ENCODE peak calls at places on chromosome 19, in six cellular contexts. K is breast epithelium, O is brain microvascular endothelial cell, D is cardiac muscle cell, T is fibroblast of the aortic adventitia, J is GM13976. Q is an unnamed sample.

GRCh38 chr19:50639121-50640112 is at the start of gene SYT3:
- DNase-seq in D (peak), T (peak), J (peak), K (no peak), O (peak), Q (peak)

GRCh38 chr19:39845621-39846175 is 481 bp downstream of the FBL start:
- DNase-seq in T (peak), J (no peak), O (no peak), K (no peak), D (peak), Q (no peak)

GRCh38 chr19:39843919-39844793 is 2.0 kb downstream of the FBL start:
- DNase-seq in T (peak), J (no peak), D (peak), O (peak), K (no peak), Q (peak)

GRCh38 chr19:46241676-46242075 is 12.1 kb downstream of the IGFL1 start:
- DNase-seq in D (no peak), T (no peak), K (no peak), O (no peak), J (no peak), Q (no peak)

GRCh38 chr19:38675611-38676010 is 28.2 kb downstream of the ACTN4 start:
- DNase-seq in K (no peak), D (no peak), T (no peak), O (no peak), J (no peak), Q (peak)

GRCh38 chr19:19873381-19873780 is 7.7 kb downstream of the ZNF253 start:
- DNase-seq in K (no peak), D (no peak), J (no peak), O (no peak), T (no peak), Q (no peak)

GRCh38 chr19:27776524-27776923 is 1436.4 kb downstream of the UQCRFS1 start:
- DNase-seq in O (no peak), K (no peak), D (no peak), J (no peak), T (no peak), Q (no peak)

GRCh38 chr19:17579523-17580244 is 24.2 kb downstream of the COLGALT1 start:
- DNase-seq in D (peak), O (peak), K (no peak), J (peak), T (peak), Q (peak)

GRCh38 chr19:41888926-41889325 is 5.9 kb downstream of the ARHGEF1 start:
- DNase-seq in J (no peak), T (no peak), D (no peak), O (no peak), K (no peak), Q (peak)

GRCh38 chr19:46144756-46145155 is 3.3 kb upstream of the IGFL2 start:
- DNase-seq in K (no peak), J (no peak), D (no peak), O (no peak), T (no peak), Q (no peak)

GRCh38 chr19:30374791-30375650 is 2.8 kb downstream of the ZNF536 start:
- DNase-seq in T (no peak), O (no peak), D (no peak), K (no peak), J (no peak), Q (no peak)

GRCh38 chr19:40356681-40357595 is 8.4 kb downstream of the PLD3 start:
- DNase-seq in O (peak), T (peak), D (no peak), J (no peak), K (no peak), Q (no peak)

GRCh38 chr19:19461671-19462622 is 53.4 kb downstream of the TSSK6 start:
- DNase-seq in O (no peak), D (peak), J (no peak), T (peak), K (no peak), Q (peak)

GRCh38 chr19:16899566-16900075 is 10.8 kb downstream of the F2RL3 start:
- DNase-seq in J (peak), T (peak), D (peak), O (peak), K (no peak), Q (peak)

GRCh38 chr19:34881982-34882381 is 44.7 kb upstream of the ZNF30 start:
- DNase-seq in J (no peak), D (peak), O (no peak), T (no peak), K (no peak), Q (no peak)

GRCh38 chr19:42316223-42317211 is 3.4 kb downstream of the TMEM145 start:
- DNase-seq in T (no peak), O (no peak), J (peak), D (peak), K (no peak), Q (peak)

GRCh38 chr19:40139533-40140287 is 49.0 kb upstream of the ZNF780A start:
- DNase-seq in K (no peak), D (peak), J (peak), T (peak), O (peak), Q (peak)

GRCh38 chr19:57830071-57830602 is at the start of gene ZNF587B:
- DNase-seq in D (peak), K (peak), J (no peak), T (peak), O (peak), Q (peak)

GRCh38 chr19:32489971-32490370 is 84.4 kb downstream of the DPY19L3 start:
- DNase-seq in T (no peak), J (no peak), K (no peak), D (peak), O (no peak), Q (no peak)

GRCh38 chr19:16851031-16851712 is 22.0 kb downstream of the SIN3B start:
- DNase-seq in K (no peak), T (no peak), O (peak), D (no peak), J (no peak), Q (no peak)

GRCh38 chr19:56141416-56141992 is 417 bp downstream of the ZNF444 start:
- DNase-seq in O (no peak), K (no peak), T (no peak), J (peak), D (no peak), Q (peak)

GRCh38 chr19:44807652-44808462 is 1.0 kb upstream of the BCAM start:
- DNase-seq in T (peak), J (peak), O (peak), K (peak), D (peak), Q (no peak)

GRCh38 chr19:32201211-32201610 is 144.2 kb upstream of the ZNF507 start:
- DNase-seq in T (no peak), O (no peak), D (no peak), K (no peak), J (no peak), Q (no peak)

GRCh38 chr19:14116918-14117578 is 514 bp downstream of the PRKACA start:
- DNase-seq in K (no peak), J (no peak), D (no peak), T (no peak), O (no peak), Q (peak)

GRCh38 chr19:48961051-48961649 is 4.0 kb upstream of the FTL start:
- DNase-seq in T (no peak), O (no peak), K (no peak), D (no peak), J (no peak), Q (peak)

GRCh38 chr19:42423462-42424344 is 3.5 kb downstream of the LIPE start:
- DNase-seq in K (peak), J (peak), D (peak), T (peak), O (peak), Q (peak)

GRCh38 chr19:49544154-49544553 is 16.4 kb downstream of the RCN3 start:
- DNase-seq in T (no peak), J (no peak), O (no peak), K (no peak), D (no peak), Q (no peak)

GRCh38 chr19:58355215-58355796 is 2.0 kb upstream of the A1BG start:
- DNase-seq in K (no peak), D (no peak), T (no peak), O (no peak), J (no peak), Q (no peak)

GRCh38 chr19:35710784-35711723 is 6.7 kb downstream of the ZBTB32 start:
- DNase-seq in J (peak), K (no peak), O (no peak), D (no peak), T (no peak), Q (peak)

GRCh38 chr19:30222993-30223865 is 149.0 kb upstream of the ZNF536 start:
- DNase-seq in J (no peak), T (no peak), O (no peak), K (no peak), D (no peak), Q (no peak)

GRCh38 chr19:5339950-5340636 is 519 bp downstream of the PTPRS start:
- DNase-seq in O (no peak), J (peak), K (no peak), D (peak), T (no peak), Q (no peak)

GRCh38 chr19:1107655-1108261 is 4.0 kb downstream of the GPX4 start:
- DNase-seq in J (no peak), D (no peak), K (no peak), O (no peak), T (no peak), Q (no peak)

GRCh38 chr19:1108291-1109031 is 4.7 kb downstream of the GPX4 start:
- DNase-seq in T (no peak), O (no peak), K (no peak), D (no peak), J (no peak), Q (no peak)

GRCh38 chr19:1105217-1105872 is 1.6 kb downstream of the GPX4 start:
- DNase-seq in T (peak), K (no peak), O (no peak), D (peak), J (no peak), Q (no peak)

GRCh38 chr19:1105873-1106840 is 2.4 kb downstream of the GPX4 start:
- DNase-seq in T (no peak), J (no peak), O (no peak), D (no peak), K (no peak), Q (no peak)

DNA sequence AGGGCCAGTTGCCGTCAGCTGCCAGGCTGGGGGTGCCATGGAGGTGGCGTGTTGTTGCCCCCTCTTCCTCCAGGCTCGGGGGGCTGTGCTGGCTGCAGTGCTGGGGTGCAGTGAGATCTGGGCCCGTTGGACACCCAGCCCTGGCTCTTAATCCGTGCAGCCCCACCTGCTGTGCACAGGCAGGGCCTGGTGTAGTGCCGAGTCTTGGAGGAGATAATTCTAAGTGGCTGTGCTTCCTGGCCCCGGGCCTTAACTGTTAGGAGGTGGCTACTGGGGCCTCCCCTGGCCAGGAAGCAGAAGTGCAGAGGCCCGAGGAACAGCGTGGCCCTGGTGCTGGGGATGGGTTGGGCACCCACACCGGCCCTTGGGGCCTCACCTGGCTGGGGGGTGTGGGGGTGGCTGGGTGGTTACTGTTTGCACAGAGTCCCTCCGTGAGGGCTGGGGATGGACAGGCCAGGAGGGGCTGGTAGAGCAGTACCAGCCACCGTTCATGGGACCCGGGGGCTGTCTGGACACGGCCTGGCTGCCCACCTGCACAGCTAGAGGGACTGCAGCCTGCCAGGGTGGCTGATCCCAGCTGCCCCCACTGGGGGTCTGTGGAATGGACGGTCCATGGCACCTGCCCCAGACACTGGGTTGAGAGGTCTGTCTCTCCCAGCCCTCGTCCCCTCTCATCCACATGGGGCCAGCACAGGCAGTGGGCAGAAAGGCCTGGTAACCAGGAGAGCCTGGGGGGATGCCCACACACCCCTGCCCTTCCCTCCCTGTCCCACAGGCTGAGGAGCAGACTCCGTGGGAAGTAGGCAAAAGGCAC is 3.3 kb downstream of the GPX4 start:
- DNase-seq in K (no peak), T (peak), J (no peak), D (peak), O (no peak), Q (no peak)
- TF ChIP-seq CTCF in K (no peak), T (peak), J (peak), D (peak), O (peak), Q (no peak)

DNA sequence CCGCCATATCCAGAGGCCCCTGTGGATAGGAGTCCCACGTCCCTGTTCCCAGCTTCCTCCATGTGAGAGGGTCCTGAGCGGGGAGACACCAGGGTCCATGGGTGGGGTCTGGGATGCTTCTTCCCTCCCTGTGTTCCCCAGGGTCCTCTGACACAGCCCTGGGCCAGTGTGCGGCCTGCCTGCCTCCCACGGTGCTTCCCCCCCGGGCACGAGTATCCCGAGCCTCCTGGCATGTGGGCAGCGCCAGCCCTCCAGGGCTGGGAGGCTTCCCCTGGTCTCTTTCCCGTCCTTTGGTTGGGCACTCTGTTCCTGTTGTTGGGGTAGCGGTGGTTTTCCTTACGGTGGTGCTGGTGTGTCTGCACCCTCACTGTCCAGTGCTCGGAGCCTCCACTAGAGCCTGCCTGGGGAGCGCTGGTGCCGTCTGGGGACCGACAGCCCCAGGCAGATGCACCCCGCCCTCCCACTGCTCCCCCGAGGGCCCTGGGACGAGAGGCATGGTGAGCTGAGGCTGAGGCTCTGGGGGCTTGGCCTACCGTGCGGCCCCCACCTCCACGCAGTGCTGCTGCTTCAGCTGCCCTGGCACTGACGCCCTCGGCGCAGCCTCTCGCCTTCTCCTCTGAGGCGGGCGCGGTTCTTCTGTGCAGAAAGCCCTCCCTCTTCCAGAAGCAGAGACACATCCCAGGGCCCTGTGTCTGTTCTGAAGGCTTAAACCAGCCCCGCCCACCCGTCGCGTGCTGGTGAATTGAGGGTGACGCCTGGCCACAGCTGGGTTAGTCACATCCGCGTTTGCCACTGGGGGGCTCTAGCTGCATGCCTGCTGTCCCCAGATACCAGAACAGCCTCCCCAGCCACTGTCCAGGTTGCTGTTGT is 27.9 kb downstream of the PLEKHJ1 start:
- DNase-seq in O (peak), T (peak), K (no peak), J (peak), D (peak), Q (peak)
- TF ChIP-seq CTCF in O (peak), T (peak), K (no peak), J (peak), D (peak), Q (no peak)

DNA sequence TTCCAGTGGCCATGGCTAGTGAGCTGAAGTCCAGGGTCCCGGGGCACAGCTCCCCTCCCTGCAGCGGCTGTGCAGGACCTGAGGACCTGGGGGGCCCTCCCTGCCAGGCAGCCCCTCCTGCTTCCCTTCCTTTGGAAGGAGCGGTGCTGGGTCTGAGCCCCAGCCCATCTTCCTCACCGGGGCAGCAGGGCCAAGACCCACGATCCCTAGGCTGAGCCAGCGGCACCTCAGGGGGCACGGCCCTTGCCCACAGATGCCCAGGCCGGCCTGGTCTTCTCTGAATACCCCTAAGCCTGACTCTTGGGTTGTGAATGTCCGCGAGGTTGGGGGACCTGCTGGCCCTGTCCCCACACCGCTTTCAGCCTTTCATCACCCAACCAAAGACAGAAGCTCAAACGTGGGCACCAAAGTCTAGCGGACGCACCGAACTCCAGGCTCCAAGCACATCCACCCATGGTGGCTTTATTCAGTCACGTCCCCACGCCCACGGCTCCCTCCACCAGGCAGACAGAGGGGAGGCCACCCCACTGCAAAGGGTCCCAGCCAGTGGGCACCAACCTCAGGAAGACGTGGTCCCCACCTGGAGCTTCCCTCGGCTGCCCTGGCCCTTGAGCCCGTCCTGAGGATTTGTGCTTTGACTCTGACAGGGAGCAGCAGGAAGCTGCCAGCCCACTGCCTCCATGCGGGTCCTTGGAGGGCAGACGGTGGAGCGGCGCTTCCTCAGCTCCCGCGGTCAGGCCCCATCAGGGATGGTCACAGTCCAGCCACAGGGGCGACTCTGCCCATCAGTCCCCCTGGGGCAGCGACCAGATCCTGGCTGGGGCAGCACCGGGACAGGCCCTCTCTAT is 8.3 kb upstream of the MEX3D start:
- DNase-seq in J (no peak), D (no peak), T (no peak), K (no peak), O (no peak), Q (no peak)
- TF ChIP-seq CTCF in J (no peak), D (no peak), T (no peak), K (no peak), O (no peak), Q (no peak)

GRCh38 chr19:1766800-1767352 is 13.6 kb downstream of the ONECUT3 start:
- DNase-seq in J (no peak), T (no peak), O (no peak), D (no peak), K (no peak), Q (peak)

GRCh38 chr19:1765182-1765903 is 12.0 kb downstream of the ONECUT3 start:
- DNase-seq in K (no peak), D (no peak), O (no peak), T (no peak), J (no peak), Q (no peak)

GRCh38 chr19:1767464-1767933 is 14.2 kb downstream of the ONECUT3 start:
- DNase-seq in D (peak), T (no peak), O (no peak), K (no peak), J (peak), Q (peak)

GRCh38 chr19:1764293-1764683 is 11.0 kb downstream of the ONECUT3 start:
- DNase-seq in K (no peak), O (no peak), J (no peak), D (no peak), T (no peak), Q (no peak)

DNA sequence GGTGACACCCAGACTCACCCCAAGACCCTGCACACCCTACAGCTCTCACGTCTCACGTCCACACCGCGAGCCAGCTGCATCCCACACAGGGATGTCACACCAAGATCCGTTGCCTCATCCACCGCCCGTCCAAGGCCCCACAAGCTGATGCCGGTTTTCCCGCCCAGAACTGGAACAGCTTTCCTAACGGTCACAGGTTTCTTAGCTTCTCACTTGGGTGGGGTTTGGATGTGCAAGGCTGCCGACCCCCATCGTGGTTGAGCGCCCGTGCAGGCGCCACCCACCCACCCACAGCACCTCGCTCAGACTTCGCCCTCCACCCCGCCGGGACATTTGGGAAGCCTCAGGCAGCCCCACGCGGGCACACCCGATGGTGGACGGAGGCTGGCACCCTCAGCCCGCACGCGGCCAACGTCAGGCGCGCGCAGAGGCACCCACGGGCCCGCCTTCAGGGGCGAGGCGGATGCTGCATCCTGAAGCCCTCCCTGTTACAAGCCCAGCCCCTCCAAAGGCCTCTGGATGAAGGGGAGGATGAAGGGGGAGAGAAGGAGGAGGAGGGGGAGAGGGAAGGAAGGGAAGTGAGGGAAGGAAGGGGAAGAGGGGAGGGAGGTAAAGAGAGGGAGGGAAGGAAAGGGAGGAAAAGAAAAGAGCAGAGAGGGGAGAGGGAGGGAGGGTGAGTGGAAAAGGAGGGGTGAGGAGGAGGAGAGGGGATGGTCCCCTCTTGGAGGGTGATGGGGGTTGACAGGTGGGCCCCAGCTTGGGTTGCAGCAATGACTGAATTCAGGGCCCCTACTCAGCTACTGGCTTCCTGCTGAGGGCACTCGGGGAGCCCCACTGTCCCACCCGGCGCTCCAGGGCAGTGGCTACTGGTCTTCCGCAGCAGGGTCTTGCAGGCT is 12.8 kb downstream of the ONECUT3 start:
- DNase-seq in J (no peak), T (no peak), O (no peak), K (no peak), D (no peak), Q (no peak)
- TF ChIP-seq CTCF in J (no peak), T (no peak), O (no peak), K (no peak), D (no peak), Q (no peak)

Q was measured in activated CD8-positive, alpha-beta T cell treated with anti-CD3 and anti-CD28 coated beads for 36 hours.